ENCODE peak calls at places on chromosome 1, in eight cellular contexts. One of them, this sample, is unnamed.

GRCh38 chr1:181135815-181136737 is 47.6 kb downstream of the IER5 start:
- DNase-seq in T1000: peak; percentile 62
- DNase-seq in activated CD4-positive, alpha-beta T cell treated with anti-CD3 and anti-CD28 coated beads, Interleukin-2, amount 10 ng/mL, durations not matched to agents 7 days and 5 days: no peak
- DNase-seq in SHP77: no peak
- DNase-seq in HCEC 1CT: peak; percentile 94
- DNase-seq in psoas muscle: no peak
- DNase-seq in lung: no peak
- DNase-seq in GM12891: no peak
- DNase-seq in this sample: no peak

GRCh38 chr1:229253170-229253974 is 17.5 kb upstream of the RAB4A start:
- DNase-seq in T1000: no peak
- DNase-seq in psoas muscle: no peak
- DNase-seq in HCEC 1CT: peak; percentile 34
- DNase-seq in activated CD4-positive, alpha-beta T cell treated with anti-CD3 and anti-CD28 coated beads, Interleukin-2, amount 10 ng/mL, durations not matched to agents 7 days and 5 days: peak; percentile 43
- DNase-seq in SHP77: peak; percentile 46
- DNase-seq in lung: no peak
- DNase-seq in GM12891: no peak
- DNase-seq in this sample: no peak

GRCh38 chr1:40699787-40700186 is 8.3 kb downstream of the NFYC start:
- DNase-seq in HCEC 1CT: no peak
- DNase-seq in lung: no peak
- DNase-seq in psoas muscle: no peak
- DNase-seq in SHP77: no peak
- DNase-seq in T1000: no peak
- DNase-seq in activated CD4-positive, alpha-beta T cell treated with anti-CD3 and anti-CD28 coated beads, Interleukin-2, amount 10 ng/mL, durations not matched to agents 7 days and 5 days: no peak
- DNase-seq in GM12891: no peak
- DNase-seq in this sample: no peak

GRCh38 chr1:181314959-181315358 is 168.4 kb upstream of the CACNA1E start:
- DNase-seq in psoas muscle: no peak
- DNase-seq in T1000: no peak
- DNase-seq in SHP77: no peak
- DNase-seq in GM12891: no peak
- DNase-seq in lung: no peak
- DNase-seq in activated CD4-positive, alpha-beta T cell treated with anti-CD3 and anti-CD28 coated beads, Interleukin-2, amount 10 ng/mL, durations not matched to agents 7 days and 5 days: no peak
- DNase-seq in HCEC 1CT: no peak
- DNase-seq in this sample: no peak

GRCh38 chr1:181778630-181779285 is 282.8 kb downstream of the ZNF648 start:
- DNase-seq in HCEC 1CT: no peak
- DNase-seq in lung: no peak
- DNase-seq in SHP77: peak; percentile 52
- DNase-seq in T1000: no peak
- DNase-seq in GM12891: no peak
- DNase-seq in activated CD4-positive, alpha-beta T cell treated with anti-CD3 and anti-CD28 coated beads, Interleukin-2, amount 10 ng/mL, durations not matched to agents 7 days and 5 days: no peak
- DNase-seq in psoas muscle: no peak
- DNase-seq in this sample: no peak

GRCh38 chr1:240350910-240351331 is 259.2 kb downstream of the FMN2 start:
- DNase-seq in lung: no peak
- DNase-seq in GM12891: no peak
- DNase-seq in SHP77: no peak
- DNase-seq in HCEC 1CT: peak; percentile 91
- DNase-seq in T1000: no peak
- DNase-seq in psoas muscle: no peak
- DNase-seq in activated CD4-positive, alpha-beta T cell treated with anti-CD3 and anti-CD28 coated beads, Interleukin-2, amount 10 ng/mL, durations not matched to agents 7 days and 5 days: no peak
- DNase-seq in this sample: no peak

GRCh38 chr1:221118176-221118937 is 239.1 kb downstream of the HLX start:
- DNase-seq in lung: no peak
- DNase-seq in SHP77: no peak
- DNase-seq in psoas muscle: no peak
- DNase-seq in T1000: no peak
- DNase-seq in activated CD4-positive, alpha-beta T cell treated with anti-CD3 and anti-CD28 coated beads, Interleukin-2, amount 10 ng/mL, durations not matched to agents 7 days and 5 days: no peak
- DNase-seq in GM12891: no peak
- DNase-seq in HCEC 1CT: no peak
- DNase-seq in this sample: no peak

GRCh38 chr1:62436039-62436465 is 797 bp upstream of the USP1 start:
- DNase-seq in SHP77: no peak
- DNase-seq in GM12891: peak; percentile 57
- DNase-seq in activated CD4-positive, alpha-beta T cell treated with anti-CD3 and anti-CD28 coated beads, Interleukin-2, amount 10 ng/mL, durations not matched to agents 7 days and 5 days: no peak
- DNase-seq in psoas muscle: peak; percentile 98
- DNase-seq in lung: no peak
- DNase-seq in HCEC 1CT: no peak
- DNase-seq in T1000: no peak
- DNase-seq in this sample: no peak

GRCh38 chr1:156128749-156129682 is 14.5 kb downstream of the LMNA start:
- DNase-seq in psoas muscle: peak; percentile 69
- DNase-seq in SHP77: no peak
- DNase-seq in HCEC 1CT: no peak
- DNase-seq in T1000: no peak
- DNase-seq in GM12891: no peak
- DNase-seq in activated CD4-positive, alpha-beta T cell treated with anti-CD3 and anti-CD28 coated beads, Interleukin-2, amount 10 ng/mL, durations not matched to agents 7 days and 5 days: no peak
- DNase-seq in lung: no peak
- DNase-seq in this sample: no peak

GRCh38 chr1:190904091-190904695 is 426.5 kb upstream of the BRINP3 start:
- DNase-seq in lung: no peak
- DNase-seq in HCEC 1CT: no peak
- DNase-seq in GM12891: no peak
- DNase-seq in T1000: no peak
- DNase-seq in psoas muscle: no peak
- DNase-seq in activated CD4-positive, alpha-beta T cell treated with anti-CD3 and anti-CD28 coated beads, Interleukin-2, amount 10 ng/mL, durations not matched to agents 7 days and 5 days: no peak
- DNase-seq in SHP77: no peak
- DNase-seq in this sample: no peak

GRCh38 chr1:170634819-170635410 is 29.0 kb upstream of the PRRX1 start:
- DNase-seq in SHP77: no peak
- DNase-seq in lung: no peak
- DNase-seq in T1000: no peak
- DNase-seq in activated CD4-positive, alpha-beta T cell treated with anti-CD3 and anti-CD28 coated beads, Interleukin-2, amount 10 ng/mL, durations not matched to agents 7 days and 5 days: no peak
- DNase-seq in GM12891: no peak
- DNase-seq in psoas muscle: no peak
- DNase-seq in HCEC 1CT: peak; percentile 40
- DNase-seq in this sample: no peak

GRCh38 chr1:234114648-234115307 is 210.3 kb downstream of the SLC35F3 start:
- DNase-seq in T1000: no peak
- DNase-seq in psoas muscle: no peak
- DNase-seq in GM12891: peak; percentile 30
- DNase-seq in lung: no peak
- DNase-seq in HCEC 1CT: peak; percentile 47
- DNase-seq in activated CD4-positive, alpha-beta T cell treated with anti-CD3 and anti-CD28 coated beads, Interleukin-2, amount 10 ng/mL, durations not matched to agents 7 days and 5 days: peak; percentile 48
- DNase-seq in SHP77: peak; percentile 60
- DNase-seq in this sample: peak; percentile 18

GRCh38 chr1:185074307-185074706 is 28.9 kb downstream of the RNF2 start:
- DNase-seq in HCEC 1CT: peak; percentile 40
- DNase-seq in SHP77: no peak
- DNase-seq in lung: no peak
- DNase-seq in GM12891: no peak
- DNase-seq in psoas muscle: no peak
- DNase-seq in T1000: no peak
- DNase-seq in activated CD4-positive, alpha-beta T cell treated with anti-CD3 and anti-CD28 coated beads, Interleukin-2, amount 10 ng/mL, durations not matched to agents 7 days and 5 days: no peak
- DNase-seq in this sample: no peak

GRCh38 chr1:67683306-67683705 is 1.7 kb upstream of the GADD45A start:
- DNase-seq in activated CD4-positive, alpha-beta T cell treated with anti-CD3 and anti-CD28 coated beads, Interleukin-2, amount 10 ng/mL, durations not matched to agents 7 days and 5 days: no peak
- DNase-seq in psoas muscle: no peak
- DNase-seq in lung: no peak
- DNase-seq in GM12891: no peak
- DNase-seq in T1000: no peak
- DNase-seq in HCEC 1CT: peak; percentile 77
- DNase-seq in SHP77: no peak
- DNase-seq in this sample: no peak

GRCh38 chr1:245500546-245500945 is 345.8 kb downstream of the KIF26B start:
- DNase-seq in psoas muscle: no peak
- DNase-seq in activated CD4-positive, alpha-beta T cell treated with anti-CD3 and anti-CD28 coated beads, Interleukin-2, amount 10 ng/mL, durations not matched to agents 7 days and 5 days: no peak
- DNase-seq in lung: no peak
- DNase-seq in SHP77: no peak
- DNase-seq in GM12891: no peak
- DNase-seq in T1000: peak; percentile 60
- DNase-seq in HCEC 1CT: peak; percentile 55
- DNase-seq in this sample: no peak

GRCh38 chr1:201594575-201595245 is 55.8 kb downstream of the NAV1 start:
- DNase-seq in GM12891: no peak
- DNase-seq in T1000: no peak
- DNase-seq in psoas muscle: no peak
- DNase-seq in HCEC 1CT: no peak
- DNase-seq in lung: no peak
- DNase-seq in SHP77: no peak
- DNase-seq in activated CD4-positive, alpha-beta T cell treated with anti-CD3 and anti-CD28 coated beads, Interleukin-2, amount 10 ng/mL, durations not matched to agents 7 days and 5 days: no peak
- DNase-seq in this sample: no peak